ENCODE peak calls at places on chromosome 20, in nine cellular contexts. One of them, this sample, is unnamed.

GRCh38 chr20:41135187-41135887 is 2.0 kb upstream of the PLCG1 start:
- DNase-seq in left ventricle myocardium inferior: no peak
- DNase-seq in nephron progenitor cell: peak
- DNase-seq in lower leg skin: no peak
- DNase-seq in astrocyte of the cerebellum: no peak
- DNase-seq in osteoblast: peak
- DNase-seq in cardiac muscle cell: peak
- DNase-seq in AG09309: no peak
- DNase-seq in neural crest cell: peak
- DNase-seq in this sample: no peak

GRCh38 chr20:64254571-64255360 is 782 bp upstream of the PCMTD2 start:
- DNase-seq in AG09309: no peak
- DNase-seq in cardiac muscle cell: no peak
- DNase-seq in lower leg skin: no peak
- DNase-seq in osteoblast: peak
- DNase-seq in nephron progenitor cell: no peak
- DNase-seq in astrocyte of the cerebellum: no peak
- DNase-seq in neural crest cell: no peak
- DNase-seq in left ventricle myocardium inferior: no peak
- DNase-seq in this sample: no peak

GRCh38 chr20:16601019-16601418 is 27.8 kb upstream of the KIF16B start:
- DNase-seq in lower leg skin: no peak
- DNase-seq in AG09309: no peak
- DNase-seq in osteoblast: no peak
- DNase-seq in cardiac muscle cell: peak
- DNase-seq in left ventricle myocardium inferior: no peak
- DNase-seq in neural crest cell: no peak
- DNase-seq in nephron progenitor cell: no peak
- DNase-seq in astrocyte of the cerebellum: no peak
- DNase-seq in this sample: no peak

GRCh38 chr20:56628873-56629463 is at the start of gene TFAP2C:
- DNase-seq in osteoblast: peak
- DNase-seq in lower leg skin: peak
- DNase-seq in neural crest cell: peak
- DNase-seq in left ventricle myocardium inferior: peak
- DNase-seq in cardiac muscle cell: peak
- DNase-seq in nephron progenitor cell: peak
- DNase-seq in astrocyte of the cerebellum: no peak
- DNase-seq in AG09309: no peak
- DNase-seq in this sample: peak

GRCh38 chr20:36546111-36546736 is 4.9 kb downstream of the MYL9 start:
- DNase-seq in AG09309: no peak
- DNase-seq in cardiac muscle cell: no peak
- DNase-seq in neural crest cell: no peak
- DNase-seq in astrocyte of the cerebellum: no peak
- DNase-seq in left ventricle myocardium inferior: no peak
- DNase-seq in nephron progenitor cell: no peak
- DNase-seq in lower leg skin: no peak
- DNase-seq in osteoblast: no peak
- DNase-seq in this sample: no peak

GRCh38 chr20:57619053-57619831 is 984 bp downstream of the ZBP1 start:
- DNase-seq in lower leg skin: peak
- DNase-seq in cardiac muscle cell: no peak
- DNase-seq in nephron progenitor cell: no peak
- DNase-seq in osteoblast: no peak
- DNase-seq in astrocyte of the cerebellum: no peak
- DNase-seq in left ventricle myocardium inferior: peak
- DNase-seq in AG09309: no peak
- DNase-seq in neural crest cell: no peak
- DNase-seq in this sample: no peak

GRCh38 chr20:44309763-44310663 is 989 bp downstream of the FITM2 start:
- DNase-seq in neural crest cell: no peak
- DNase-seq in nephron progenitor cell: no peak
- DNase-seq in astrocyte of the cerebellum: no peak
- DNase-seq in osteoblast: peak
- DNase-seq in AG09309: peak
- DNase-seq in left ventricle myocardium inferior: peak
- DNase-seq in cardiac muscle cell: peak
- DNase-seq in lower leg skin: peak
- DNase-seq in this sample: peak

GRCh38 chr20:23687986-23688385 is 852 bp downstream of the CST4 start:
- DNase-seq in left ventricle myocardium inferior: no peak
- DNase-seq in lower leg skin: no peak
- DNase-seq in cardiac muscle cell: no peak
- DNase-seq in astrocyte of the cerebellum: no peak
- DNase-seq in neural crest cell: no peak
- DNase-seq in nephron progenitor cell: no peak
- DNase-seq in AG09309: no peak
- DNase-seq in osteoblast: no peak
- DNase-seq in this sample: no peak

GRCh38 chr20:37687478-37687805 is 6.4 kb upstream of the CTNNBL1 start:
- DNase-seq in cardiac muscle cell: no peak
- DNase-seq in nephron progenitor cell: no peak
- DNase-seq in osteoblast: no peak
- DNase-seq in AG09309: no peak
- DNase-seq in neural crest cell: no peak
- DNase-seq in left ventricle myocardium inferior: no peak
- DNase-seq in astrocyte of the cerebellum: no peak
- DNase-seq in lower leg skin: no peak
- DNase-seq in this sample: no peak

GRCh38 chr20:21234816-21235215 is 68.3 kb upstream of the XRN2 start:
- DNase-seq in AG09309: no peak
- DNase-seq in neural crest cell: no peak
- DNase-seq in lower leg skin: no peak
- DNase-seq in astrocyte of the cerebellum: no peak
- DNase-seq in cardiac muscle cell: no peak
- DNase-seq in nephron progenitor cell: no peak
- DNase-seq in osteoblast: no peak
- DNase-seq in left ventricle myocardium inferior: no peak
- DNase-seq in this sample: no peak

GRCh38 chr20:16490696-16491095 is 82.6 kb downstream of the KIF16B start:
- DNase-seq in left ventricle myocardium inferior: no peak
- DNase-seq in osteoblast: no peak
- DNase-seq in nephron progenitor cell: no peak
- DNase-seq in lower leg skin: no peak
- DNase-seq in AG09309: no peak
- DNase-seq in cardiac muscle cell: no peak
- DNase-seq in astrocyte of the cerebellum: peak
- DNase-seq in neural crest cell: no peak
- DNase-seq in this sample: no peak

GRCh38 chr20:480044-480443 is 17.7 kb upstream of the TBC1D20 start:
- DNase-seq in astrocyte of the cerebellum: no peak
- DNase-seq in AG09309: no peak
- DNase-seq in cardiac muscle cell: no peak
- DNase-seq in osteoblast: no peak
- DNase-seq in neural crest cell: no peak
- DNase-seq in left ventricle myocardium inferior: no peak
- DNase-seq in lower leg skin: no peak
- DNase-seq in nephron progenitor cell: no peak
- DNase-seq in this sample: no peak

GRCh38 chr20:479487-479886 is 17.2 kb upstream of the TBC1D20 start:
- DNase-seq in cardiac muscle cell: peak
- DNase-seq in osteoblast: no peak
- DNase-seq in lower leg skin: no peak
- DNase-seq in astrocyte of the cerebellum: no peak
- DNase-seq in neural crest cell: no peak
- DNase-seq in left ventricle myocardium inferior: no peak
- DNase-seq in AG09309: no peak
- DNase-seq in nephron progenitor cell: no peak
- DNase-seq in this sample: no peak

GRCh38 chr20:481167-481566 is 18.8 kb upstream of the TBC1D20 start:
- DNase-seq in lower leg skin: no peak
- DNase-seq in AG09309: no peak
- DNase-seq in cardiac muscle cell: no peak
- DNase-seq in neural crest cell: no peak
- DNase-seq in osteoblast: no peak
- DNase-seq in nephron progenitor cell: no peak
- DNase-seq in astrocyte of the cerebellum: no peak
- DNase-seq in left ventricle myocardium inferior: no peak
- DNase-seq in this sample: no peak

GRCh38 chr20:478010-478948 is 15.9 kb upstream of the TBC1D20 start:
- DNase-seq in lower leg skin: no peak
- DNase-seq in AG09309: peak
- DNase-seq in astrocyte of the cerebellum: no peak
- DNase-seq in cardiac muscle cell: peak
- DNase-seq in left ventricle myocardium inferior: no peak
- DNase-seq in osteoblast: peak
- DNase-seq in nephron progenitor cell: no peak
- DNase-seq in neural crest cell: no peak
- DNase-seq in this sample: peak

GRCh38 chr20:478949-479429 is 16.7 kb upstream of the TBC1D20 start:
- DNase-seq in neural crest cell: peak
- DNase-seq in astrocyte of the cerebellum: peak
- DNase-seq in left ventricle myocardium inferior: no peak
- DNase-seq in osteoblast: peak
- DNase-seq in AG09309: no peak
- DNase-seq in lower leg skin: peak
- DNase-seq in nephron progenitor cell: peak
- DNase-seq in cardiac muscle cell: peak
- DNase-seq in this sample: peak
- TF ChIP-seq CTCF in neural crest cell: peak
- TF ChIP-seq CTCF in astrocyte of the cerebellum: peak
- TF ChIP-seq CTCF in left ventricle myocardium inferior: peak
- TF ChIP-seq CTCF in osteoblast: peak
- TF ChIP-seq CTCF in AG09309: peak
- TF ChIP-seq CTCF in lower leg skin: peak
- TF ChIP-seq CTCF in nephron progenitor cell: peak
- TF ChIP-seq CTCF in cardiac muscle cell: peak
- TF ChIP-seq CTCF in this sample: peak

DNA sequence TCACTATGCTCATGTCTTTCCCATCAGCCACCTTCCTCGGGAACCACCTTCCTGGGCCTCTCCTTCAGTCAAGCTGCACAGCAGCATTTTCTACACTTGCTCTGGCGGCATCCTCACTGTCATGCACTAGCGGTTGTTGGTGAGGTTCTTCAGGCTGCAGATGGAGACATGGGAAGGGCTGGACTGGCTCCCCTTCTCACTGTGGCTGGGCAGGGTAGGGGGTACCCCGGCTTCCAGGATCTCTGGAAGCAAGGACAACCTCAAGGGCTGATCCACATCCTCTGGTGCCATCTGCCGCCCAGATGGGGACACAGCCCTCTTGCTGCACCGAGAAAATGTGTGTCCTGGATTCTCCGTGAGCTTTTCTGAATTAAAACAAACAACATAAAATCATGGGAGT is 180.1 kb upstream of the RNF24 start:
- DNase-seq in neural crest cell: peak
- DNase-seq in cardiac muscle cell: peak
- DNase-seq in osteoblast: no peak
- DNase-seq in left ventricle myocardium inferior: no peak
- DNase-seq in lower leg skin: no peak
- DNase-seq in nephron progenitor cell: peak
- DNase-seq in astrocyte of the cerebellum: no peak
- DNase-seq in AG09309: no peak
- DNase-seq in this sample: no peak
- TF ChIP-seq CTCF in neural crest cell: peak
- TF ChIP-seq CTCF in cardiac muscle cell: peak
- TF ChIP-seq CTCF in osteoblast: peak
- TF ChIP-seq CTCF in left ventricle myocardium inferior: peak
- TF ChIP-seq CTCF in lower leg skin: no peak
- TF ChIP-seq CTCF in nephron progenitor cell: peak
- TF ChIP-seq CTCF in astrocyte of the cerebellum: peak
- TF ChIP-seq CTCF in AG09309: peak
- TF ChIP-seq CTCF in this sample: peak

DNA sequence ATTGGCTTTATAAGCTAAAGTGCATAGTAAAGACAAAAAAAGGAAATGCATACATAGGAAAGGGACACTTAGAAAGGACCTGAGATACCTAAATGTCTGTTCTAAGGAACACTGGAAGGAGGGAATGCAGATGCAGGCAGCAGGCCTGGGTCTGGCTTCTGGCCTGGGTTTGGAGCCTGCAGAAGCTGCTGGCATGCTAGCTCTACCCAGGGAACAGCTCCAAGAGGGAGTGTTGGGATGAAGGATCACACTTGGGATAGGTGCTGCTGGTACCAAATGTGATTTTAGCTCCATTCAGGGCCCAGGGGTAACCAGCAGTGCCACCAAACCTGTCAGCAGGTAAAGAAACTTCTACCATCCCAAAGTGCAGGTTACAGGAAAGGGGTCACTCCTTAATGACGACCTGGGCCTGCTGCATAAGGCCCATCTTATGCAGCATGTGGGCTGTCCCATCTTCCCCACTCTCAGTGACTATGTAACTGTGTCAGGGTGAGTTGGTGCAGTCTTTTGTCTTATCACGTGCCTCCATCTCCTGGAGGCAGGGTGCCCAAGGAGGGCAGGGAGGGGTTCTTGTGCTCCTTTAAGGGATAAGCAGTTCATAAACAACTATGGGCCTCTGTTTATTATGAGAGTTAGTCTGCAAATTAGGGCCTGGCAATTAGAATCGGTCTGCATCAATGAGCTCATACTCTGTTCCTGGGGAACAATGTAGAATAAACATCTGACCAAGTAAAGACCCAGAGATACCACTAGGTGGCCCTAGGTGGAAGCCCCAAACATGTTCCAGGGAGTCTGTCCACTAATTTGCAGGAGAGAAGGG is 26.9 kb downstream of the DDX27 start:
- DNase-seq in osteoblast: peak
- DNase-seq in lower leg skin: no peak
- DNase-seq in cardiac muscle cell: peak
- DNase-seq in left ventricle myocardium inferior: peak
- DNase-seq in nephron progenitor cell: no peak
- DNase-seq in neural crest cell: no peak
- DNase-seq in astrocyte of the cerebellum: peak
- DNase-seq in AG09309: no peak
- DNase-seq in this sample: peak
- TF ChIP-seq CTCF in osteoblast: peak
- TF ChIP-seq CTCF in lower leg skin: no peak
- TF ChIP-seq CTCF in cardiac muscle cell: peak
- TF ChIP-seq CTCF in left ventricle myocardium inferior: peak
- TF ChIP-seq CTCF in nephron progenitor cell: peak
- TF ChIP-seq CTCF in neural crest cell: peak
- TF ChIP-seq CTCF in astrocyte of the cerebellum: peak
- TF ChIP-seq CTCF in AG09309: peak
- TF ChIP-seq CTCF in this sample: peak

DNA sequence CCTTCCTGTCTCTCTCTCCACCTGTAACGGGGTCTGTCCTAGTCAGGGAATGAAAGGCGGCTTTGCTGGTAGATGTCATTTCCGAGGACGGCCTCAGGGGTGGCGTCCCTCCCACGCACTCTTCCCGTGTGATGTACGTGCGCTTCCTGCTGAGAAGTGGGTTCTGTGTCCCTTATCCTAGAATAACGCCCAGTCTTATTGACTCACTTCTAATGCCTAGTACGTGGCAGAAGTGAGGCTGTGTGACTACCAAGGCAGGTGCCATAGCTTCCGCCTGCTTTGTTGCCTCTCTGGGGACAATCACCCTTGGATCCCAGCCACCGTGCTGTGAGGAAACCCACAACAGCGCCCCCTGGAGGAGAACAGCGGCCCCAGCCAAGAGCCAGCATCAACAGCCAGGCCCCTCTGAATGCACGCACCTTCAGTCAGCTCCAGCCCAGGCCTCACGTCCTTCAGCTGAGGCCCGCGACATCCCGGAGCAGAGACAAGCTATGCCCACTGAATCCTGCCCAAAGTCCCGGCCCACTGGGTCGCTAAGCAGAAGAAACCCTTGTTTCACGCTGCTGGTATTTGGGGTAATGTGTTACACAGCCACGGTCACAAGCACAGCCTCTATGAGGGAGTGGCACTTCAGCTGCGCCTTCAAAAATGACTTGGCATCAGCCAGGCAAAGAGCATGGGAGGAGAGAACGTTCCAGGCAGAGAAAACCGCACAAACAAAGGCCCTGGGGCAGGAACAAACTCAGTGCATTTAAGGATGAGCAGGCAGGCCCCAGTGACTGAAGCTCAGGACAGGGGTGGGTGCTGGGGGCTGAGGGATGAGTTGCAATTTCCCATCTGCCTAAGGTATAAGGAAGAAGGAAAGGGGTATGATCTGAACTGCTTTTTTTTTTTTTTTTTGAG is 224.2 kb downstream of the NFATC2 start:
- DNase-seq in osteoblast: no peak
- DNase-seq in AG09309: no peak
- DNase-seq in neural crest cell: peak
- DNase-seq in cardiac muscle cell: peak
- DNase-seq in nephron progenitor cell: peak
- DNase-seq in astrocyte of the cerebellum: no peak
- DNase-seq in left ventricle myocardium inferior: peak
- DNase-seq in lower leg skin: no peak
- DNase-seq in this sample: no peak
- TF ChIP-seq CTCF in osteoblast: peak
- TF ChIP-seq CTCF in AG09309: peak
- TF ChIP-seq CTCF in neural crest cell: peak
- TF ChIP-seq CTCF in cardiac muscle cell: peak
- TF ChIP-seq CTCF in nephron progenitor cell: peak
- TF ChIP-seq CTCF in astrocyte of the cerebellum: peak
- TF ChIP-seq CTCF in left ventricle myocardium inferior: peak
- TF ChIP-seq CTCF in lower leg skin: no peak
- TF ChIP-seq CTCF in this sample: peak

This sample was measured in AG09319.